ENCODE peak calls at places on chromosome X, in seven cellular contexts. P is upper lobe of right lung, O is epithelial cell of proximal tubule, X is H9, W is AG04450, H is BJ, Y is left ventricle myocardium inferior. V is an unnamed sample.

GRCh38 chrX:38326086-38326485 is 1.2 kb downstream of the RPGR start:
- DNase-seq in P (no peak), Y (no peak), O (no peak), H (no peak), W (no peak), X (no peak), V (no peak)

GRCh38 chrX:129493643-129494042 is 29.6 kb downstream of the SMARCA1 start:
- DNase-seq in P (no peak), W (no peak), X (no peak), H (no peak), Y (no peak), O (no peak), V (no peak)

GRCh38 chrX:74325130-74326059 is 21.4 kb downstream of the ZCCHC13 start:
- DNase-seq in X (peak; percentile 94), Y (no peak), H (no peak), O (no peak), W (no peak), P (no peak), V (no peak)

GRCh38 chrX:31508338-31508737 is 436.5 kb upstream of the FTHL17 start:
- DNase-seq in O (no peak), P (no peak), X (no peak), Y (no peak), W (peak; percentile 21), H (no peak), V (no peak)

GRCh38 chrX:28586891-28587635 is at the start of gene IL1RAPL1:
- DNase-seq in X (no peak), Y (no peak), O (peak; percentile 30), W (peak; percentile 41), H (peak; percentile 8), P (no peak), V (peak; percentile 1)

GRCh38 chrX:108199691-108200090 is 108.1 kb downstream of the ATG4A start:
- DNase-seq in H (no peak), P (no peak), W (no peak), O (peak; percentile 33), X (no peak), Y (no peak), V (peak; percentile 15)

GRCh38 chrX:46953137-46953527 is 40.9 kb downstream of the JADE3 start:
- DNase-seq in O (no peak), Y (no peak), X (no peak), W (no peak), H (no peak), P (no peak), V (peak; percentile 11)

GRCh38 chrX:135275973-135276372 is 24.1 kb downstream of the ETDA start:
- DNase-seq in Y (no peak), X (no peak), H (no peak), O (no peak), P (no peak), W (no peak), V (no peak)

GRCh38 chrX:55187281-55187680 is 32.9 kb upstream of the PAGE5 start:
- DNase-seq in Y (no peak), X (no peak), O (no peak), P (no peak), W (no peak), H (no peak), V (no peak)

GRCh38 chrX:49761481-49761880 is 65.7 kb upstream of the PAGE1 start:
- DNase-seq in P (no peak), O (no peak), X (no peak), H (no peak), W (no peak), Y (no peak), V (peak; percentile 16)

DNA sequence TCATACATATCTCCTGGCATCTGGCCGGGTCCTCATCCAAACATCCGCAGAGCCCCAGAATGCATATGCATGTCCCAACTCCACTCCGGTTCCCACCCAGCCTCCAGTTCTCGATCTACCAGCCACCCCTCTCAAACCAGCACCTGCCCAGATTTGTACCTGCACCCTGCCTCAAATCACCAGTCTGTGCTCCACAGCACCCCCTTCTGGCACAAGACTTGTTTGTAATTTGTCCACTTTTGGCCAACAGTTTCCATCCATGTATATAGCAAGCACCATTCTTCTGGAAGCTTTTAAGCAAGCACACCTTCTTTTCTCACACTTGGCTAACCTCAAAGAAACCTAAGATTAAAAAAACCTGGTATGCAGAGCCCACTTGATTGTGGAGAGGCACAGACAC is 644.1 kb downstream of the MID1IP1 start:
- DNase-seq in Y (no peak), X (peak; percentile 63), H (no peak), O (no peak), W (no peak), P (no peak), V (no peak)
- TF ChIP-seq CTCF in Y (peak; percentile 39), X (peak; percentile 60), H (no peak), O (peak; percentile 49), W (no peak), P (peak; percentile 19), V (peak; percentile 22)

GRCh38 chrX:150212672-150213480 is 150.2 kb upstream of the MAMLD1 start:
- DNase-seq in X (no peak), W (no peak), Y (peak; percentile 48), O (no peak), P (no peak), H (no peak), V (no peak)
- TF ChIP-seq CTCF in X (peak; percentile 38), W (no peak), Y (peak; percentile 33), O (no peak), P (no peak), H (no peak), V (no peak)

GRCh38 chrX:44945736-44946135 is 72.7 kb downstream of the KDM6A start:
- DNase-seq in W (no peak), H (no peak), Y (no peak), P (no peak), X (no peak), O (no peak), V (no peak)
- TF ChIP-seq CTCF in W (peak; percentile 9), H (no peak), Y (peak; percentile 36), P (peak; percentile 26), X (peak; percentile 53), O (peak; percentile 40), V (no peak)

GRCh38 chrX:40057405-40057804 is 40.4 kb downstream of the BCOR start:
- DNase-seq in H (no peak), Y (no peak), P (no peak), X (no peak), W (no peak), O (no peak), V (no peak)
- TF ChIP-seq CTCF in H (no peak), Y (no peak), P (no peak), X (peak; percentile 52), W (no peak), O (peak; percentile 30), V (no peak)

GRCh38 chrX:348461-349117 is 30.0 kb upstream of the GTPBP6 start:
- DNase-seq in W (no peak), H (no peak), Y (peak; percentile 9), X (no peak), O (no peak), P (peak; percentile 28), V (no peak)

GRCh38 chrX:347351-348117 is 28.9 kb upstream of the GTPBP6 start:
- DNase-seq in W (no peak), O (no peak), Y (peak; percentile 12), P (peak; percentile 58), H (no peak), X (no peak), V (no peak)

GRCh38 chrX:345020-345925 is 26.7 kb upstream of the GTPBP6 start:
- DNase-seq in Y (peak; percentile 10), X (no peak), W (no peak), P (peak; percentile 56), H (no peak), O (no peak), V (no peak)

GRCh38 chrX:344371-344901 is 25.8 kb upstream of the GTPBP6 start:
- DNase-seq in P (peak; percentile 56), X (no peak), W (no peak), H (no peak), Y (peak; percentile 7), O (no peak), V (no peak)

DNA sequence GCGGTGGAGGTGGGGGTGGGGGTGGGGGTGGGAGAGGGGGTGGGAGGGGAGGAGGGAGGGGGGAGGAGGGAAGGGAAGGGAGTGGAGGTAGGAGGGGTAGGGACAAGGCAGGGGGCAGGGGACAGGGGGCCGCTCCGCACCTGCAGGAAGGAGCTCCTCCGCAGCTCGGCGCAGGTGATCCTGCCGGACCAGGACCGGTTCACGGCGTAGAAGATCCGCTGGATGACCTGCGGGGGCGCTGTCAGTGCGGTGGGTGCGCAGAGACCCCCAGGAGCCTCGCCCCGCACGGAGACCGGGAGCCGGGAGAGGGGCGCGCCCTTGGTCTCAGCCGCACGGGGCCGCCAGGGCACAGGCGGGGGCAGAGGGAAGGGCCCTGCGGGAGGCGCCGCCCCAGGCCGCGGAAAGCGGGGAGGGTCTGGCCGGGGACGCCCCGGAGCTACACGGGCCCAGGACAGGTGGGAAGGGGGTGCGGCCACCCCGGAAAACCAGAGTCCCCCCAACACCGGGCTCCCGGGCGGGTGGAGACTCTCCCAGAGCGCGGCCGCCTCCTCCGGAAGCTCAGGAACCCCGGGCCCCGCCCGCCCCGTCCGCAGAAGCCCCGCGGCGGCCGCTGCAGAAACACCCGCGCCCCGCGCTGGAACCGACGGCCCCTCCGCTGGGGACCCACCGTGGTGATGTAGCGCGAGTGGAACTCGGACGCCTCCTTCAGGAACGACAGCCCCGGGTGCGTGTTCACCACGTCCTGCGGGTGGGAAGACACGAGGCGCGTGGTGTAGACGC is 27.6 kb upstream of the GTPBP6 start:
- DNase-seq in W (no peak), P (peak; percentile 63), H (no peak), Y (peak; percentile 12), X (no peak), O (no peak), V (no peak)
- TF ChIP-seq CTCF in W (no peak), P (no peak), H (no peak), Y (no peak), X (peak; percentile 39), O (no peak), V (no peak)

DNA sequence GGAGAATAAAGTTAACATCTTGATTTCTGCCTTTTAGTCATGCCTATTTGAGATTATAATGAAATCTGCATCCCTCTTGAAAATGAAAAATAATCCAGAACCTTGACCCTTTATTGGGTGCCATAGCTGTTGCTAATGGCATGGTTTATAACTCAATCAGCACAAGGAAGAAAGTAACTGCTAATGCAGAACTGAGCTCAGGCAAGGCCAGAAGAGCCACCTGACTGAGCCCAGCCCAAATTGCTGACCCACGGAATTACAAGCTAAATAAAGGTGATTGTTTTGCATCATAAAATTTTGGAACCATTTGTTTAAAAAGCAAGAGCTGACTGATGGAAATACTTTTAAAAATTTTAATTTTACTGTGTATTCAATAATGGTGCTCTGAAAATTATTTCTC is 76.4 kb upstream of the TBL1X start:
- DNase-seq in P (no peak), X (no peak), W (no peak), Y (no peak), H (no peak), O (no peak), V (no peak)
- TF ChIP-seq CTCF in P (no peak), X (no peak), W (no peak), Y (no peak), H (no peak), O (no peak), V (no peak)